ENCODE peak calls at places on chromosomes 1 and 21, in five cellular contexts. U is PC-3, P is keratinocyte, V is endothelial cell of umbilical vein, E is IMR-90. C is an unnamed sample.

GRCh38 chr1:76942549-76942948 is 75.3 kb downstream of the ST6GALNAC5 start:
- DNase-seq in U (no peak), P (no peak), V (no peak), E (peak; percentile 76), C (no peak)

GRCh38 chr1:93692983-93693591 is 11.4 kb upstream of the BCAR3 start:
- DNase-seq in U (peak; percentile 97), P (peak; percentile 93), V (peak; percentile 77), E (peak; percentile 90), C (peak; percentile 95)

GRCh38 chr21:24729568-24729967 is 877.7 kb downstream of the MRPL39 start:
- DNase-seq in U (peak; percentile 59), P (no peak), V (no peak), E (peak; percentile 69), C (no peak)

GRCh38 chr1:42971848-42972291 is 13.2 kb upstream of the SLC2A1 start:
- DNase-seq in U (no peak), P (no peak), V (peak; percentile 29), E (peak; percentile 94), C (peak; percentile 89)

GRCh38 chr21:31905444-31906400 is 32.9 kb downstream of the HUNK start:
- DNase-seq in U (no peak), P (no peak), V (no peak), E (peak; percentile 38), C (no peak)

GRCh38 chr1:150574260-150575071 is 4.9 kb downstream of the MCL1 start:
- DNase-seq in U (no peak), P (no peak), V (no peak), E (no peak), C (no peak)

GRCh38 chr1:10782491-10783244 is 13.8 kb downstream of the CASZ1 start:
- DNase-seq in U (no peak), P (no peak), V (no peak), E (no peak), C (peak; percentile 51)

GRCh38 chr1:74620242-74620641 is 53.4 kb downstream of the ERICH3 start:
- DNase-seq in U (no peak), P (no peak), V (no peak), E (no peak), C (no peak)

GRCh38 chr1:16925635-16926490 is 4.1 kb downstream of the CROCC start:
- DNase-seq in U (no peak), P (peak; percentile 67), V (no peak), E (no peak), C (peak; percentile 90)

GRCh38 chr1:173062156-173062938 is 11.6 kb upstream of the TNFSF18 start:
- DNase-seq in U (peak; percentile 100), P (peak; percentile 71), V (peak; percentile 17), E (peak; percentile 80), C (peak; percentile 35)

GRCh38 chr21:45037986-45038385 is 36.4 kb upstream of the ADARB1 start:
- DNase-seq in U (no peak), P (no peak), V (no peak), E (no peak), C (peak; percentile 87)

DNA sequence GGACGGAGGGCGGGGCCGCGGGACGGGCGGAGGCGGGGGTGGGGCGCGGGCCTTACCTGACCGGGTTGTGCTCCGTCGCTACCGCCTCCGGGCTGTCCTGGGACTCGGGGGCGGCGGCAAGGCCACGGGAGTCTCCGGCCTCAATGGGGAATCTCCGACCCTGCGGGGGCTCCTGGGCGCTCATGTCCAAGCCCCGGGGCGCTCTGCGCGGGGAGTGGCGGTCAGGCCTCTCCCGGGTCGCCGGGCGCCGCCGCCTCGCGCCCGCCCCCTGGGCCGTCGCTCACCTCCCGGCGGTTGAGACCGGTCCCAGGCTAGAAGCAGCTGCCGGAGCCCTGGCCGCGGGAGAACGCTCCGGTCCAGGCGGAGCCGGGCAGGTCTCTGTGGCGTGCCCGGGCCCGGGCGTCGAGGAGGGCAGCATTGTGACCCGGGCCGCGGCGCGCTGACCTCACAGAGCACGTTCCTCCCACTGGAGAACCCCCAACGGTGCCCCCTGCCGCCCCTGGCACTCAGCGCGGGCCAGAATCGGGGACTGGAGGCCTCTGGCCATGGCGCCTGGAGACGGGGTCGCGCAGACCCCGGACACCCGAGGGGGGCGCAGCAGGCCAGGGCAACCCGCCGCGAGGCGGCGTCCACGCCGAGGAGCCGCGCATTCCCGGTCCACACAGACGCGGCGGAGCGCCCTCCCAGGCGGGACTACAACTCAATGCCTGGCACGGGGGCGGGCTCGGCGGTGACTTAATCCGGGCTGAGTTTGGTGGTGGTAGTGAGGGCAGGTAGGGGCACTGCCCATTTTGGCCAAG is 411 bp downstream of the FAM229A start:
- DNase-seq in U (no peak), P (no peak), V (peak; percentile 41), E (no peak), C (peak; percentile 94)
- TF ChIP-seq CTCF in U (peak; percentile 12), P (no peak), V (peak; percentile 39), E (no peak), C (peak; percentile 29)

GRCh38 chr1:1359668-1360468 is 1.5 kb upstream of the MXRA8 start:
- DNase-seq in U (no peak), P (no peak), V (no peak), E (peak; percentile 68), C (peak; percentile 95)
- H2AFZ ChIP-seq in U (no peak overlapping the region), P (no peak overlapping the region), V (no peak overlapping the region), E (peak overlapping the region; percentile 69), C (no peak overlapping the region)

GRCh38 chr21:46097826-46098286 is at the start of gene COL6A2:
- DNase-seq in U (peak; percentile 75), P (no peak), V (no peak), E (peak; percentile 71), C (peak; percentile 99)
- TF ChIP-seq CTCF in U (no peak), P (no peak), V (no peak), E (peak; percentile 42), C (no peak)

GRCh38 chr1:99943238-99943794 is 26.5 kb upstream of the SLC35A3 start:
- DNase-seq in U (peak; percentile 13), P (no peak), V (no peak), E (peak; percentile 38), C (no peak)
- H2AFZ ChIP-seq in U (peak overlapping the region; percentile 35), P (peak overlapping the region; percentile 79), V (peak overlapping the region; percentile 14), E (peak overlapping the region; percentile 24), C (peak overlapping the region; percentile 76)

GRCh38 chr1:219837994-219838294 is 90.4 kb downstream of the SLC30A10 start:
- DNase-seq in U (no peak), P (no peak), V (no peak), E (no peak), C (no peak)

GRCh38 chr1:219833214-219833816 is 95.0 kb downstream of the SLC30A10 start:
- DNase-seq in U (no peak), P (no peak), V (no peak), E (no peak), C (no peak)

GRCh38 chr1:219834247-219834917 is 94.0 kb downstream of the SLC30A10 start:
- DNase-seq in U (no peak), P (no peak), V (no peak), E (no peak), C (no peak)

GRCh38 chr1:219837274-219837993 is 90.9 kb downstream of the SLC30A10 start:
- DNase-seq in U (peak; percentile 91), P (no peak), V (peak; percentile 55), E (peak; percentile 54), C (peak; percentile 65)
- TF ChIP-seq CTCF in U (peak; percentile 99), P (peak; percentile 41), V (peak; percentile 19), E (peak; percentile 51), C (peak; percentile 58)

GRCh38 chr1:26431979-26432695 is at the start of gene DHDDS:
- DNase-seq in U (peak; percentile 97), P (peak; percentile 88), V (peak; percentile 99), E (peak; percentile 97), C (peak; percentile 98)

GRCh38 chr1:26438041-26438440 is 5.9 kb downstream of the DHDDS start:
- DNase-seq in U (no peak), P (no peak), V (no peak), E (no peak), C (peak; percentile 10)

GRCh38 chr1:26429741-26430140 is 2.4 kb upstream of the DHDDS start:
- DNase-seq in U (no peak), P (no peak), V (no peak), E (no peak), C (no peak)

GRCh38 chr1:26434161-26434752 is 2.1 kb downstream of the DHDDS start:
- DNase-seq in U (peak; percentile 42), P (no peak), V (no peak), E (no peak), C (peak; percentile 13)

GRCh38 chr1:26432793-26433192 is 672 bp downstream of the DHDDS start:
- DNase-seq in U (no peak), P (no peak), V (no peak), E (no peak), C (no peak)
- H2AFZ ChIP-seq in U (peak overlapping the region; percentile 84), P (peak overlapping the region; percentile 100), V (peak overlapping the region; percentile 80), E (no peak overlapping the region), C (peak overlapping the region; percentile 99)

DNA sequence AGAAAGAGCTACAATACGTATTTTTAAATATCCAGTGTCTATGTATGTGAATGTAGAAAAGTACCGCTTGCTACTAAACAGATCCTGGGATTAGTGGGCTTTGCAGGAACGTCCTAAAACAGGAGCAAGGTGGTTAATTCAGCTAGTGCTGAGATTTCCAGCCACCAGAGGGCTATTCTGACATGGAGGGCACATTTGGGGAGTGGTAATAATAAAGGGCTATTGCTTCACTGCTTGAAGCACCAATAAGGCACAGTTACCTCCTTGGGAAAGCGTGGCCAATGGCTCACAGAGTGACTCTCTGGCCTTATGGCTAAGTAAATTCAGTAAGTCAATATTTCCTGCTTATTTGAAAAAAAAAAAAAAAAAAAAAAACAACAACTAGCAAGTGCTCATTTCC is 152.4 kb downstream of the GABPA start:
- DNase-seq in U (peak; percentile 19), P (no peak), V (no peak), E (no peak), C (no peak)
- TF ChIP-seq CTCF in U (peak; percentile 47), P (no peak), V (peak; percentile 22), E (peak; percentile 6), C (peak; percentile 21)

GRCh38 chr1:3491291-3492246 is 37.1 kb downstream of the ARHGEF16 start:
- DNase-seq in U (peak; percentile 90), P (no peak), V (peak; percentile 62), E (peak; percentile 24), C (peak; percentile 99)
- H2AFZ ChIP-seq in U (peak overlapping the region; percentile 55), P (no peak overlapping the region), V (no peak overlapping the region), E (peak overlapping the region; percentile 47), C (no peak overlapping the region)

GRCh38 chr1:233908092-233908491 is 3.6 kb downstream of the SLC35F3 start:
- DNase-seq in U (peak; percentile 43), P (no peak), V (no peak), E (no peak), C (no peak)

GRCh38 chr1:233907139-233907538 is 2.7 kb downstream of the SLC35F3 start:
- DNase-seq in U (peak; percentile 70), P (no peak), V (no peak), E (no peak), C (no peak)

GRCh38 chr1:233901495-233901894 is 3.0 kb upstream of the SLC35F3 start:
- DNase-seq in U (no peak), P (no peak), V (no peak), E (no peak), C (no peak)

GRCh38 chr1:233905416-233906051 is 1.1 kb downstream of the SLC35F3 start:
- DNase-seq in U (peak; percentile 46), P (no peak), V (no peak), E (no peak), C (peak; percentile 66)

GRCh38 chr1:233904979-233905415 is 521 bp downstream of the SLC35F3 start:
- DNase-seq in U (peak; percentile 49), P (no peak), V (no peak), E (no peak), C (peak; percentile 80)
- TF ChIP-seq CTCF in U (no peak), P (no peak), V (no peak), E (no peak), C (no peak)

DNA sequence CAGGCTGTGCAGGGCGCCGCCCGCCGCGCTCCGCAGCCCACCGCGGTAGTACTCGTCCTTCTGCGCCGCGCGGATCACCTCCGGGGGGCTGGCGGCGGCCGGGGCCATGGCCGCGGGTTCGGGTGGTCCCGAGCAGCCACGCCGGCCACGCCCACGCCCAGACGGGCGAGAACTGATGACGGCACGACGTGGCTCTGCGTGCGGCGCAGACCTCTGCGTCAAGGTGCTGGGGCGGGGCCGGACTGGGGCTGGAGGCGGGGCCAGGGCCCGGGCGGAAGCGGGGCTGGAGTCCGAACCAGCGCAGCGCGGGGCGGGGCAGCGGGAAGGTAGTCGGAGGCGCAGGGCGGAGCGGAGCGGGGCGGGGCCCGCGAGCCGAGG is at the start of gene PEX10:
- DNase-seq in U (peak; percentile 99), P (peak; percentile 62), V (peak; percentile 95), E (peak; percentile 91), C (peak; percentile 100)
- H2AFZ ChIP-seq in U (peak within 1 kb of the TSS; percentile 82), P (peak within 1 kb of the TSS; percentile 74), V (peak within 1 kb of the TSS; percentile 58), E (peak within 1 kb of the TSS; percentile 100), C (peak within 1 kb of the TSS; percentile 85)